ENCODE peak calls at places on chromosomes 5 and 9, in seven cellular contexts. V, C, M, D, T, H and Z are unnamed samples.
A peak's percentile ranks its signal among the peaks of the same experiment; 100 is the strongest.

GRCh38 chr9:96294146-96294545 is 7.8 kb downstream of the HSD17B3 start:
- DNase-seq in M (no peak), C (no peak), H (no peak), T (no peak), V (no peak), D (no peak), Z (no peak)

GRCh38 chr5:65334077-65334476 is 147.6 kb downstream of the ADAMTS6 start:
- DNase-seq in D (no peak), C (no peak), H (no peak), V (no peak), T (no peak), M (no peak), Z (no peak)

GRCh38 chr9:95040106-95040505 is 277.4 kb downstream of the FANCC start:
- DNase-seq in M (no peak), T (no peak), H (no peak), C (no peak), V (no peak), D (no peak), Z (no peak)

GRCh38 chr5:10856646-10857332 is 95.8 kb upstream of the DAP start:
- DNase-seq in T (peak; percentile 71), D (peak; percentile 16), C (peak; percentile 67), M (peak; percentile 92), V (no peak), H (peak; percentile 62), Z (no peak)

GRCh38 chr5:125835293-125836172 is 587.7 kb upstream of the GRAMD2B start:
- DNase-seq in T (peak; percentile 1), M (peak; percentile 52), V (no peak), H (no peak), C (peak; percentile 41), D (no peak), Z (no peak)

GRCh38 chr9:70682337-70682736 is 267.9 kb upstream of the KLF9 start:
- DNase-seq in T (peak; percentile 16), C (no peak), V (no peak), H (no peak), D (no peak), M (no peak), Z (no peak)

GRCh38 chr9:18384066-18384465 is 89.9 kb upstream of the ADAMTSL1 start:
- DNase-seq in V (no peak), C (no peak), D (no peak), H (no peak), M (no peak), T (no peak), Z (no peak)

GRCh38 chr5:172509405-172509781 is 55.1 kb upstream of the SH3PXD2B start:
- DNase-seq in V (no peak), D (no peak), T (no peak), H (no peak), M (no peak), C (no peak), Z (no peak)

GRCh38 chr9:89548210-89548609 is 50.3 kb upstream of the SEMA4D start:
- DNase-seq in D (no peak), M (no peak), C (no peak), V (no peak), T (no peak), H (no peak), Z (no peak)

GRCh38 chr5:173056783-173057061 is 570 bp downstream of the CREBRF start:
- DNase-seq in C (peak; percentile 88), H (peak; percentile 83), D (no peak), M (no peak), T (no peak), V (no peak), Z (peak; percentile 60)

GRCh38 chr5:138662599-138662998 is 87.4 kb upstream of the HSPA9 start:
- DNase-seq in T (no peak), V (no peak), D (no peak), H (no peak), C (no peak), M (no peak), Z (no peak)

GRCh38 chr5:140567871-140568270 is 3.2 kb downstream of the SLC35A4 start:
- DNase-seq in C (no peak), V (no peak), H (no peak), D (no peak), M (no peak), T (no peak), Z (no peak)

GRCh38 chr5:98975682-98976407 is 47.0 kb upstream of the CHD1 start:
- DNase-seq in M (no peak), T (no peak), H (no peak), V (peak; percentile 30), D (no peak), C (no peak), Z (peak; percentile 6)

GRCh38 chr5:75510836-75511434 is 494 bp downstream of the CERT1 start:
- DNase-seq in D (no peak), T (peak; percentile 3), V (no peak), C (peak; percentile 69), H (peak; percentile 43), M (peak; percentile 68), Z (no peak)

GRCh38 chr5:149271717-149272558 is at the start of gene AFAP1L1:
- DNase-seq in T (peak; percentile 6), V (no peak), H (no peak), M (peak; percentile 71), D (no peak), C (peak; percentile 89), Z (no peak)

GRCh38 chr9:116327702-116328440 is 174.3 kb downstream of the PAPPA start:
- DNase-seq in D (no peak), M (no peak), C (no peak), T (no peak), V (no peak), H (no peak), Z (no peak)

GRCh38 chr9:131584858-131585257 is 39.5 kb downstream of the PRRT1B start:
- DNase-seq in D (no peak), T (no peak), C (no peak), V (no peak), M (no peak), H (no peak), Z (no peak)

GRCh38 chr5:53874409-53874808 is 314.0 kb downstream of the NDUFS4 start:
- DNase-seq in C (peak; percentile 12), D (no peak), T (no peak), M (peak; percentile 54), H (peak; percentile 22), V (no peak), Z (no peak)

GRCh38 chr5:171975262-171975876 is 31.1 kb downstream of the FBXW11 start:
- DNase-seq in D (no peak), V (no peak), M (no peak), T (no peak), H (no peak), C (no peak), Z (no peak)

GRCh38 chr9:10876333-10876732 is 263.5 kb upstream of the PTPRD start:
- DNase-seq in D (no peak), V (no peak), C (no peak), M (no peak), H (no peak), T (no peak), Z (no peak)

GRCh38 chr9:130433168-130433946 is 11.4 kb upstream of the ASS1 start:
- DNase-seq in C (peak; percentile 92), V (no peak), D (no peak), T (no peak), H (no peak), M (peak; percentile 85), Z (peak; percentile 71)

GRCh38 chr9:120708526-120709224 is 5.6 kb downstream of the MEGF9 start:
- DNase-seq in C (no peak), M (no peak), D (no peak), V (no peak), H (no peak), T (no peak), Z (no peak)

GRCh38 chr5:41264019-41264418 is 50.7 kb upstream of the C6 start:
- DNase-seq in T (no peak), D (no peak), M (no peak), H (no peak), V (no peak), C (peak; percentile 49), Z (no peak)

GRCh38 chr5:133307275-133307674 is 255.5 kb downstream of the HSPA4 start:
- DNase-seq in V (no peak), H (no peak), C (no peak), M (no peak), D (no peak), T (no peak), Z (no peak)

GRCh38 chr5:133309166-133309791 is 257.5 kb downstream of the HSPA4 start:
- DNase-seq in H (no peak), M (no peak), V (no peak), D (no peak), C (no peak), T (no peak), Z (no peak)

GRCh38 chr5:133309981-133310630 is 258.3 kb downstream of the HSPA4 start:
- DNase-seq in C (no peak), H (no peak), M (no peak), T (no peak), D (no peak), V (no peak), Z (no peak)

GRCh38 chr5:133303298-133303697 is 251.5 kb downstream of the HSPA4 start:
- DNase-seq in H (no peak), M (no peak), C (no peak), V (no peak), D (no peak), T (no peak), Z (no peak)

GRCh38 chr5:133304707-133305216 is 252.9 kb downstream of the HSPA4 start:
- DNase-seq in V (no peak), T (no peak), D (no peak), C (no peak), M (no peak), H (no peak), Z (no peak)
- TF ChIP-seq TAF1 in V (no peak), T (no peak), D (no peak), C (no peak), M (no peak), H (no peak), Z (no peak)

DNA sequence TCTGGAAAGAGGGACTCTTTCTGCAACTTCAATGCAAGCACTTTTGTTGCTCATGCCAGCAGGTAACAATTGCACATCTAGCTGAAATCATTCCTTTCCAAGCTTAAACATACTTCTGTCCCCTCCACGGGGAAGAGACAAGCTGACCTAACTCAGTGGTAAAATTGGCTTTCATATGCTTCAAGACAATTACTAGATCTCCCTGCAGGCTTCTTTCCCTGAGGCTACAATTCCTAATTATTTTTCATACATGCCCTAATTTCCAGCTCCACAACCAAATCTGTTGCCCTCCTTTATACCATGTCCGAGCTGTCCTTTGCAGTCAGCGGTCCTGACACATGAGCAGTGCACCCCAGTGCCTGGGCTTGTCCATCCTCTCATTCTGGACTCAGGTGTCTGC is 324.9 kb downstream of the SPOCK1 start:
- DNase-seq in H (no peak), T (no peak), M (no peak), D (no peak), C (no peak), V (no peak), Z (no peak)
- TF ChIP-seq TAF1 in H (no peak), T (no peak), M (no peak), D (no peak), C (no peak), V (no peak), Z (no peak)

GRCh38 chr9:137691648-137692357 is 73.0 kb downstream of the EHMT1 start:
- DNase-seq in T (no peak), V (no peak), C (no peak), D (no peak), M (no peak), H (no peak), Z (no peak)
- TF ChIP-seq TAF1 in T (no peak), V (no peak), C (no peak), D (no peak), M (no peak), H (no peak), Z (no peak)

GRCh38 chr9:123812984-123813383 is 116.9 kb downstream of the DENND1A start:
- DNase-seq in C (no peak), D (no peak), T (no peak), M (no peak), H (no peak), V (no peak), Z (no peak)

GRCh38 chr9:123806829-123807228 is 123.1 kb downstream of the DENND1A start:
- DNase-seq in M (no peak), C (no peak), D (no peak), H (no peak), V (no peak), T (no peak), Z (no peak)

GRCh38 chr9:123807241-123807640 is 122.7 kb downstream of the DENND1A start:
- DNase-seq in M (no peak), H (no peak), V (no peak), T (no peak), C (no peak), D (no peak), Z (no peak)
- TF ChIP-seq TAF1 in M (no peak), H (no peak), V (no peak), T (no peak), C (no peak), D (no peak), Z (no peak)